ENCODE peak calls at places on chromosomes 4 and X, in nine cellular contexts. V is IMR-90, T is psoas muscle, F is tibial nerve, C is GM23248, E is uterus, J is colonic mucosa, X is ovary, K is cardiac muscle cell. D is an unnamed sample. For H3K27me3, the result is how much of the 10 kb centered on the place peaks cover.

GRCh38 chr4:156815717-156816319 is 155.8 kb downstream of the PDGFC start:
- DNase-seq in E (no peak), F (no peak), T (no peak), K (no peak), V (no peak), J (no peak), X (no peak), C (no peak), D (no peak)

GRCh38 chr4:122826596-122827257 is at the start of gene FGF2:
- DNase-seq in F (peak), V (peak), K (peak), X (peak), T (peak), C (peak), J (peak), E (peak), D (peak)

GRCh38 chrX:140766024-140766611 is 56.6 kb downstream of the LINC00632 start:
- DNase-seq in F (peak), K (peak), C (peak), T (peak), J (peak), E (peak), V (peak), X (peak), D (peak)

GRCh38 chr4:94577136-94577535 is 125.4 kb downstream of the PDLIM5 start:
- DNase-seq in T (no peak), K (peak), F (peak), X (peak), J (no peak), E (peak), C (peak), V (peak), D (no peak)

GRCh38 chr4:46270986-46271596 is 118.8 kb downstream of the GABRA2 start:
- DNase-seq in C (peak), K (peak), E (no peak), T (no peak), F (peak), X (no peak), J (no peak), V (peak), D (no peak)

GRCh38 chrX:15404712-15405111 is 20.5 kb upstream of the VEGFD start:
- DNase-seq in X (peak), C (peak), T (peak), V (peak), K (no peak), E (peak), F (peak), J (peak), D (no peak)

GRCh38 chr4:88605744-88606143 is 13.5 kb downstream of the HERC3 start:
- DNase-seq in K (no peak), V (no peak), F (no peak), C (no peak), T (no peak), X (no peak), J (no peak), E (no peak), D (no peak)

GRCh38 chrX:12979011-12979629 is 4.2 kb downstream of the TMSB4X start:
- DNase-seq in J (no peak), C (peak), X (no peak), F (no peak), K (no peak), E (no peak), V (no peak), T (no peak), D (no peak)

GRCh38 chr4:148787831-148788477 is 345.7 kb upstream of the NR3C2 start:
- DNase-seq in V (peak), F (no peak), T (no peak), X (no peak), C (no peak), E (no peak), J (peak), K (peak), D (no peak)

GRCh38 chr4:142091691-142092182 is 455.4 kb downstream of the IL15 start:
- DNase-seq in F (peak), X (no peak), V (peak), T (no peak), E (peak), J (no peak), C (peak), K (no peak), D (no peak)

GRCh38 chr4:72489267-72489666 is 79.8 kb downstream of the ADAMTS3 start:
- DNase-seq in V (peak), J (no peak), K (no peak), F (no peak), E (no peak), T (no peak), X (no peak), C (peak), D (no peak)

GRCh38 chrX:24396930-24397277 is 36.5 kb downstream of the SUPT20HL1 start:
- DNase-seq in C (peak), V (no peak), X (no peak), E (no peak), J (no peak), F (no peak), K (no peak), T (no peak), D (no peak)

GRCh38 chr4:121370729-121371325 is 10.0 kb downstream of the QRFPR start:
- DNase-seq in J (peak), V (peak), T (no peak), K (peak), F (peak), X (no peak), C (peak), E (peak), D (no peak)

GRCh38 chrX:154730271-154730883 is 20.5 kb downstream of the GAB3 start:
- DNase-seq in T (peak), J (no peak), X (peak), E (peak), K (no peak), F (no peak), C (peak), V (peak), D (peak)

GRCh38 chr4:172650758-172651495 is 517.7 kb upstream of the GALNT7 start:
- DNase-seq in T (no peak), X (no peak), V (peak), F (no peak), C (no peak), K (no peak), E (no peak), J (no peak), D (no peak)

DNA sequence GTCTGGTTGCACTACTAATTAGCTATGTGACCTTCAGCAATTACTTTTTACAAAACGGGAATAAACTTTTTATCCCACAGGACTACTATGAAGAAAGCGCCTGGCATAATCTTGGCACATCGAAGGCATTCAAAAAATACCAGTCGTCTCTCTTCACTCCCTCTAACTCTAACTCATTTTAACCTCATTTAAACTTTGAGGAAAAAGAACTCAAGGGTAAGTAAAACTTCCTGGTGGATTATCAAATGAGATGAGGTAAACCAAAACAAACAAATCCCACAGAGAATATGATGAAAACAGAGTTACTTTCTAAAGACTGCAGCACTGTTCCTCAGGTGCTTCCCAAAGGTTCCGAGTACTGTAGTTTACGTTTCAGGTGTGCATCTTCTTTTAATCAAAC is 66.9 kb downstream of the SH3RF1 start:
- DNase-seq in V (no peak), K (no peak), C (no peak), X (no peak), F (no peak), J (no peak), E (no peak), T (no peak), D (no peak)
- H3K27ac ChIP-seq in V (no peak), K (no peak), C (no peak), X (no peak), F (no peak), J (no peak), E (no peak), T (no peak), D (no peak)

GRCh38 chr4:6258741-6259140 is 10.9 kb upstream of the WFS1 start:
- DNase-seq in X (no peak), K (no peak), F (no peak), E (no peak), J (no peak), C (no peak), T (no peak), V (no peak), D (no peak)
- H3K27me3 ChIP-seq in X (under half), K (under half), F (under half), E (under half), J (under half), C (under half), T (under half), V (under half), D (under half)

DNA sequence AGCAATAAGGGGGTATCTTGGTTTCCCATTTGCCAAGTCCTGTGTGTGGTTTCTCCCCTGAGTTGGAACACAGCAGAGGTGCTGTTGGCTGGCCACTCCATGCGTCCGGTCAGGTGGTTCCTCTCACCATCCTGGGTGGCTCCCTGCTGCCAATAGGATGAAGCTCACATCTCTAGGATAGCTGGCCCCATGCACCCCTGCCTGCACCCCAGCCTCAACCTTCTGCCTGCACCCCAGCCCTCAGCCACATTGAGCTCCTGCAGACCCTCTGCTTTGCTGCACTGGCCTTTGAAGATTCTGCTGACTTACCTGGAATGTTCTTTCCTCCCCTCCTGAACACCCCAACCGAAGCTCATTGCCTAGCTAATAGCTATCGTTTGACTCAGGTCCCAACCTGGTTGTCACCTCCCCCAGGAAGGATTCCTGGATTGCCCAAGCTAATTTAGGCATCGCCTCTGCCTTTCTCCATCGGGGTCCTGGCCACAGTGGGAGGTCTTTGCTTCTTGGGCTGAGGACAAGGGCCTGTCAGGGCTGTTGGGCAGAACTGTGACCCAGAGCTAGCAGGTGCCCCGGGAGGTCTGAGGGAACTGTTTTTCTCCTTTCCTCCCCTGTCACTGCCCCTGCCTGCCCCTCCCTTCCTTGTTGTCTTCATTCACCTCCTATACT is 36.6 kb upstream of the GRPEL1 start:
- DNase-seq in C (no peak), X (no peak), E (no peak), F (no peak), J (no peak), K (no peak), V (no peak), T (peak), D (no peak)
- H3K27ac ChIP-seq in C (no peak), X (peak), E (peak), F (no peak), J (no peak), K (no peak), V (no peak), T (no peak), D (no peak)

DNA sequence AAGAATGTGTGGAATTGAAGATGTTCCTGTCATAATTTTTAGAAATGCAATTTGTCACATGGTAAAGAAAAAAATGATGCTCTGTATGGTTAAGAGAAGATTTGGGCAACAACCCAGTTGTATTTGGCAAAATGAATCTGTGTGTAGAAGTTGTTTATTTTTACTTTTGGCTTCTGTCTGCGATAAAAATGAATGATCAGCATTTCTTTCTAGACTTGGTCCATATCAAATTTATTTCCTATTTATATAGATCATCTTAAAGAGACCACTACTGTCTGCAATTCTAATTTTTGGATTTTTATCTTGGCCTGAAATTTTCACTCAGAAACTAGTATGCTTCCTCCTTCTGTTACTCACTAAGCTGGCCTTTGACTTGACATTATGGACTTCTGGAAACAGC is 396.9 kb downstream of the FAM47A start:
- DNase-seq in K (no peak), J (no peak), C (no peak), X (no peak), F (no peak), T (no peak), V (no peak), E (no peak), D (no peak)
- H3K27me3 ChIP-seq in K (under half), J (under half), C (under half), X (under half), F (under half), T (under half), V (under half), E (under half), D (under half)

GRCh38 chr4:152938237-152938969 is 2.3 kb downstream of the FHDC1 start:
- DNase-seq in T (no peak), X (no peak), E (no peak), J (peak), V (no peak), C (peak), F (no peak), K (no peak), D (no peak)
- H3K27ac ChIP-seq in T (no peak), X (no peak), E (no peak), J (no peak), V (no peak), C (no peak), F (peak), K (no peak), D (no peak)

DNA sequence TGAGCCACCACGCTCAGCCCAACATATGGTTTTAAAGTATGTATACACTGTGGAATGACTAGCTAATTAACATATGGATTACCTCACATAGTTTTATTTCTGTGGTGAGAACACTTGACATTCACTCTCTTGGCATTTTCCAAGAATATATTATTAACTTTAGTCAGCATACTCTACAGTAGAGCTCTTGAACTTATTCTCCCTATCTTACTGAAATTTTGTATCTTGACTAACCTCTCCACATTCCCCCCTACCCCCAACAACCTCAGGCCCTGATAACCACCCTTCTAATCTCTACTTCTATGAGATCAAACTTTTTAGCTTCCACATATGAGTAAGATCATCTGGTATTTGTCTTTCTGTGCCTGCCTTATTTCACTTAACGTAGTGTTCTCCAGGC is 38.6 kb upstream of the AGA start:
- DNase-seq in K (no peak), T (no peak), V (peak), F (no peak), C (peak), X (no peak), J (no peak), E (no peak), D (no peak)
- H3K27me3 ChIP-seq in K (under half), T (under half), V (under half), F (under half), C (under half), X (under half), J (under half), E (under half), D (under half)

GRCh38 chr4:158890294-158890693 is 121.5 kb downstream of the FNIP2 start:
- DNase-seq in T (no peak), X (no peak), F (no peak), E (no peak), J (no peak), V (no peak), K (no peak), C (no peak), D (no peak)
- H3K27ac ChIP-seq in T (no peak), X (no peak), F (no peak), E (no peak), J (no peak), V (no peak), K (no peak), C (no peak), D (no peak)

D was measured in lung.